ENCODE peak calls at places on chromosome 13, in six cellular contexts. L is stimulated activated CD4-positive, alpha-beta T cell treated with anti-CD3 and anti-CD28 coated beads, Interleukin-4, amount 100 ng/mL, for 24 hours; W is left lung; G is cardiac muscle cell; M is stimulated activated CD8-positive, alpha-beta memory T cell treated with anti-CD3 and anti-CD28 coated beads, Interleukin-4, amount 100 ng/mL, for 1 hour; U is T-cell. Z is an unnamed sample.

GRCh38 chr13:50914848-50915247 is 5.3 kb downstream of the RNASEH2B start:
- DNase-seq in G (peak), L (no peak), W (no peak), M (no peak), U (no peak), Z (peak)

GRCh38 chr13:63288576-63288975 is 1872.9 kb upstream of the PCDH20 start:
- DNase-seq in L (no peak), G (no peak), U (no peak), M (no peak), W (no peak), Z (peak)

GRCh38 chr13:57631607-57632275 is at the start of gene PCDH17:
- DNase-seq in U (no peak), G (peak), L (no peak), M (no peak), W (peak), Z (peak)

GRCh38 chr13:43153436-43154082 is 130.2 kb downstream of the DNAJC15 start:
- DNase-seq in L (no peak), G (peak), M (no peak), W (no peak), U (no peak), Z (no peak)

GRCh38 chr13:94761407-94761806 is 49.1 kb upstream of the SOX21 start:
- DNase-seq in W (no peak), L (no peak), G (no peak), U (no peak), M (no peak), Z (no peak)

GRCh38 chr13:74361274-74361673 is 227.1 kb upstream of the KLF12 start:
- DNase-seq in L (no peak), G (no peak), M (no peak), U (no peak), W (no peak), Z (no peak)

GRCh38 chr13:99577934-99578917 is 77.0 kb downstream of the TM9SF2 start:
- DNase-seq in M (no peak), W (no peak), U (no peak), L (no peak), G (peak), Z (peak)

GRCh38 chr13:29402168-29402621 is 193.3 kb downstream of the SLC7A1 start:
- DNase-seq in L (no peak), M (no peak), U (no peak), W (no peak), G (peak), Z (no peak)

GRCh38 chr13:112722433-112723250 is 32.8 kb downstream of the ATP11A start:
- DNase-seq in U (no peak), G (peak), W (no peak), M (no peak), L (no peak), Z (peak)

GRCh38 chr13:30934381-30934780 is 1.9 kb downstream of the TEX26 start:
- DNase-seq in U (no peak), L (no peak), M (no peak), W (no peak), G (no peak), Z (no peak)

GRCh38 chr13:97020194-97020593 is 25.9 kb upstream of the OXGR1 start:
- DNase-seq in L (no peak), M (no peak), W (no peak), G (no peak), U (no peak), Z (no peak)

GRCh38 chr13:101751488-101751887 is 299.0 kb downstream of the ITGBL1 start:
- DNase-seq in M (no peak), L (no peak), W (no peak), G (peak), U (no peak), Z (no peak)

GRCh38 chr13:109914111-109914510 is 127.7 kb upstream of the IRS2 start:
- DNase-seq in M (no peak), U (no peak), W (no peak), G (no peak), L (no peak), Z (no peak)

GRCh38 chr13:98796191-98796590 is 43.7 kb upstream of the SLC15A1 start:
- DNase-seq in G (no peak), M (no peak), W (no peak), U (no peak), L (no peak), Z (no peak)

GRCh38 chr13:41327994-41328778 is 17.1 kb downstream of the NAA16 start:
- DNase-seq in U (no peak), W (no peak), L (no peak), G (no peak), M (no peak), Z (no peak)

GRCh38 chr13:108963846-108964600 is 334.6 kb downstream of the MYO16 start:
- DNase-seq in L (no peak), M (no peak), G (peak), U (no peak), W (no peak), Z (peak)

GRCh38 chr13:58238972-58239773 is 607.6 kb downstream of the PCDH17 start:
- DNase-seq in G (no peak), L (no peak), U (no peak), W (peak), M (no peak), Z (no peak)

GRCh38 chr13:43473437-43473836 is 313.3 kb downstream of the ENOX1 start:
- DNase-seq in W (no peak), G (peak), U (no peak), L (no peak), M (no peak), Z (no peak)

GRCh38 chr13:33637978-33638743 is 179.8 kb upstream of the RFC3 start:
- DNase-seq in M (no peak), W (no peak), G (peak), U (no peak), L (no peak), Z (peak)

GRCh38 chr13:34124912-34125311 is 307.0 kb downstream of the RFC3 start:
- DNase-seq in W (no peak), U (no peak), G (no peak), L (no peak), M (no peak), Z (no peak)

Z was measured in GM03348.